ENCODE peak calls at places on chromosomes 11 and 22, in ten cellular contexts. One of them, this sample, is unnamed.

GRCh38 chr22:26517429-26517828 is 5.2 kb upstream of the TFIP11 start:
- DNase-seq in fibroblast of the aortic adventitia: no peak
- DNase-seq in mucosa of descending colon: no peak
- DNase-seq in mesothelial cell of epicardium: no peak
- DNase-seq in GM13977: no peak
- DNase-seq in right lobe of liver: no peak
- DNase-seq in CD4-positive, alpha-beta T cell: no peak
- DNase-seq in HCT116: no peak
- DNase-seq in cardiac fibroblast: no peak
- DNase-seq in cardiac muscle cell: no peak
- DNase-seq in this sample: no peak

GRCh38 chr22:48548391-48548790 is 1279.3 kb downstream of the BRD1 start:
- DNase-seq in mesothelial cell of epicardium: no peak
- DNase-seq in cardiac muscle cell: no peak
- DNase-seq in fibroblast of the aortic adventitia: no peak
- DNase-seq in CD4-positive, alpha-beta T cell: no peak
- DNase-seq in HCT116: no peak
- DNase-seq in GM13977: no peak
- DNase-seq in cardiac fibroblast: no peak
- DNase-seq in mucosa of descending colon: no peak
- DNase-seq in right lobe of liver: no peak
- DNase-seq in this sample: no peak

GRCh38 chr11:31824791-31825452 is 13.8 kb upstream of the PAX6 start:
- DNase-seq in GM13977: peak; percentile 24
- DNase-seq in cardiac muscle cell: no peak
- DNase-seq in mesothelial cell of epicardium: no peak
- DNase-seq in HCT116: no peak
- DNase-seq in CD4-positive, alpha-beta T cell: no peak
- DNase-seq in right lobe of liver: no peak
- DNase-seq in cardiac fibroblast: no peak
- DNase-seq in mucosa of descending colon: no peak
- DNase-seq in fibroblast of the aortic adventitia: no peak
- DNase-seq in this sample: no peak

GRCh38 chr22:39476664-39477063 is 19.9 kb downstream of the MGAT3 start:
- DNase-seq in CD4-positive, alpha-beta T cell: no peak
- DNase-seq in HCT116: no peak
- DNase-seq in cardiac muscle cell: no peak
- DNase-seq in cardiac fibroblast: no peak
- DNase-seq in right lobe of liver: no peak
- DNase-seq in mucosa of descending colon: no peak
- DNase-seq in mesothelial cell of epicardium: no peak
- DNase-seq in fibroblast of the aortic adventitia: no peak
- DNase-seq in GM13977: no peak
- DNase-seq in this sample: no peak

GRCh38 chr11:35553831-35554230 is 28.4 kb upstream of the PAMR1 start:
- DNase-seq in CD4-positive, alpha-beta T cell: no peak
- DNase-seq in GM13977: no peak
- DNase-seq in cardiac fibroblast: peak; percentile 60
- DNase-seq in HCT116: no peak
- DNase-seq in cardiac muscle cell: peak; percentile 42
- DNase-seq in mesothelial cell of epicardium: no peak
- DNase-seq in mucosa of descending colon: no peak
- DNase-seq in fibroblast of the aortic adventitia: peak; percentile 89
- DNase-seq in right lobe of liver: no peak
- DNase-seq in this sample: no peak

GRCh38 chr11:12007230-12007593 is 1.2 kb downstream of the DKK3 start:
- DNase-seq in mucosa of descending colon: no peak
- DNase-seq in mesothelial cell of epicardium: no peak
- DNase-seq in cardiac fibroblast: no peak
- DNase-seq in HCT116: no peak
- DNase-seq in cardiac muscle cell: no peak
- DNase-seq in CD4-positive, alpha-beta T cell: no peak
- DNase-seq in right lobe of liver: no peak
- DNase-seq in fibroblast of the aortic adventitia: no peak
- DNase-seq in GM13977: no peak
- DNase-seq in this sample: no peak

GRCh38 chr11:1746956-1747752 is 3.2 kb downstream of the IFITM10 start:
- DNase-seq in mesothelial cell of epicardium: peak; percentile 16
- DNase-seq in GM13977: peak; percentile 36
- DNase-seq in right lobe of liver: no peak
- DNase-seq in mucosa of descending colon: no peak
- DNase-seq in fibroblast of the aortic adventitia: no peak
- DNase-seq in cardiac fibroblast: no peak
- DNase-seq in cardiac muscle cell: no peak
- DNase-seq in CD4-positive, alpha-beta T cell: no peak
- DNase-seq in HCT116: no peak
- DNase-seq in this sample: no peak

GRCh38 chr11:16818284-16818683 is 79.8 kb downstream of the C11orf58 start:
- DNase-seq in fibroblast of the aortic adventitia: no peak
- DNase-seq in GM13977: no peak
- DNase-seq in cardiac fibroblast: no peak
- DNase-seq in right lobe of liver: no peak
- DNase-seq in mucosa of descending colon: no peak
- DNase-seq in cardiac muscle cell: no peak
- DNase-seq in mesothelial cell of epicardium: no peak
- DNase-seq in CD4-positive, alpha-beta T cell: no peak
- DNase-seq in HCT116: no peak
- DNase-seq in this sample: no peak

GRCh38 chr11:58905716-58906547 is 33.4 kb upstream of the GLYATL1 start:
- DNase-seq in GM13977: no peak
- DNase-seq in CD4-positive, alpha-beta T cell: no peak
- DNase-seq in mucosa of descending colon: peak; percentile 71
- DNase-seq in cardiac fibroblast: peak; percentile 88
- DNase-seq in HCT116: no peak
- DNase-seq in right lobe of liver: peak; percentile 71
- DNase-seq in cardiac muscle cell: peak; percentile 89
- DNase-seq in fibroblast of the aortic adventitia: peak; percentile 94
- DNase-seq in mesothelial cell of epicardium: no peak
- DNase-seq in this sample: peak; percentile 75

GRCh38 chr11:127345819-127346459 is 345.4 kb upstream of the KIRREL3 start:
- DNase-seq in HCT116: no peak
- DNase-seq in mucosa of descending colon: peak; percentile 22
- DNase-seq in cardiac muscle cell: peak; percentile 28
- DNase-seq in cardiac fibroblast: peak; percentile 27
- DNase-seq in fibroblast of the aortic adventitia: peak; percentile 18
- DNase-seq in mesothelial cell of epicardium: peak; percentile 22
- DNase-seq in GM13977: peak; percentile 48
- DNase-seq in right lobe of liver: no peak
- DNase-seq in CD4-positive, alpha-beta T cell: no peak
- DNase-seq in this sample: peak; percentile 69

GRCh38 chr11:101817536-101817935 is 97.3 kb upstream of the CEP126 start:
- DNase-seq in right lobe of liver: no peak
- DNase-seq in fibroblast of the aortic adventitia: no peak
- DNase-seq in mucosa of descending colon: no peak
- DNase-seq in mesothelial cell of epicardium: no peak
- DNase-seq in GM13977: no peak
- DNase-seq in HCT116: no peak
- DNase-seq in cardiac fibroblast: no peak
- DNase-seq in CD4-positive, alpha-beta T cell: no peak
- DNase-seq in cardiac muscle cell: no peak
- DNase-seq in this sample: no peak

GRCh38 chr11:57513911-57514537 is 1.5 kb downstream of the SLC43A1 start:
- DNase-seq in GM13977: peak; percentile 58
- DNase-seq in cardiac muscle cell: peak; percentile 56
- DNase-seq in cardiac fibroblast: peak; percentile 42
- DNase-seq in HCT116: no peak
- DNase-seq in right lobe of liver: peak; percentile 72
- DNase-seq in CD4-positive, alpha-beta T cell: no peak
- DNase-seq in fibroblast of the aortic adventitia: peak; percentile 27
- DNase-seq in mesothelial cell of epicardium: no peak
- DNase-seq in mucosa of descending colon: peak; percentile 72
- DNase-seq in this sample: peak; percentile 42

GRCh38 chr11:35781342-35782171 is 119.0 kb downstream of the TRIM44 start:
- DNase-seq in right lobe of liver: no peak
- DNase-seq in cardiac fibroblast: peak; percentile 54
- DNase-seq in fibroblast of the aortic adventitia: peak; percentile 87
- DNase-seq in cardiac muscle cell: peak; percentile 52
- DNase-seq in mesothelial cell of epicardium: no peak
- DNase-seq in HCT116: no peak
- DNase-seq in GM13977: no peak
- DNase-seq in mucosa of descending colon: no peak
- DNase-seq in CD4-positive, alpha-beta T cell: no peak
- DNase-seq in this sample: no peak

GRCh38 chr11:66069715-66070603 is at the start of gene PACS1:
- DNase-seq in right lobe of liver: peak; percentile 85
- DNase-seq in CD4-positive, alpha-beta T cell: peak; percentile 72
- DNase-seq in HCT116: no peak
- DNase-seq in mucosa of descending colon: peak; percentile 85
- DNase-seq in mesothelial cell of epicardium: peak; percentile 58
- DNase-seq in cardiac muscle cell: peak; percentile 95
- DNase-seq in GM13977: peak; percentile 95
- DNase-seq in fibroblast of the aortic adventitia: peak; percentile 83
- DNase-seq in cardiac fibroblast: peak; percentile 95
- DNase-seq in this sample: peak; percentile 58
- TF ChIP-seq CTCF in right lobe of liver: no peak
- TF ChIP-seq CTCF in CD4-positive, alpha-beta T cell: no peak
- TF ChIP-seq CTCF in HCT116: no peak
- TF ChIP-seq CTCF in mucosa of descending colon: no peak
- TF ChIP-seq CTCF in mesothelial cell of epicardium: no peak
- TF ChIP-seq CTCF in cardiac muscle cell: no peak
- TF ChIP-seq CTCF in GM13977: no peak
- TF ChIP-seq CTCF in fibroblast of the aortic adventitia: no peak
- TF ChIP-seq CTCF in cardiac fibroblast: no peak
- TF ChIP-seq CTCF in this sample: no peak

GRCh38 chr11:120909676-120910215 is 114.2 kb upstream of the TBCEL start:
- DNase-seq in GM13977: no peak
- DNase-seq in mesothelial cell of epicardium: no peak
- DNase-seq in fibroblast of the aortic adventitia: no peak
- DNase-seq in cardiac muscle cell: no peak
- DNase-seq in cardiac fibroblast: no peak
- DNase-seq in CD4-positive, alpha-beta T cell: no peak
- DNase-seq in right lobe of liver: no peak
- DNase-seq in HCT116: no peak
- DNase-seq in mucosa of descending colon: no peak
- DNase-seq in this sample: no peak

GRCh38 chr11:120911943-120912342 is 112.0 kb upstream of the TBCEL start:
- DNase-seq in mesothelial cell of epicardium: no peak
- DNase-seq in GM13977: no peak
- DNase-seq in HCT116: no peak
- DNase-seq in fibroblast of the aortic adventitia: no peak
- DNase-seq in cardiac fibroblast: no peak
- DNase-seq in right lobe of liver: no peak
- DNase-seq in CD4-positive, alpha-beta T cell: no peak
- DNase-seq in cardiac muscle cell: no peak
- DNase-seq in mucosa of descending colon: no peak
- DNase-seq in this sample: no peak

GRCh38 chr11:120914021-120914420 is 109.9 kb upstream of the TBCEL start:
- DNase-seq in mucosa of descending colon: no peak
- DNase-seq in HCT116: no peak
- DNase-seq in cardiac fibroblast: no peak
- DNase-seq in fibroblast of the aortic adventitia: no peak
- DNase-seq in mesothelial cell of epicardium: no peak
- DNase-seq in GM13977: no peak
- DNase-seq in CD4-positive, alpha-beta T cell: no peak
- DNase-seq in right lobe of liver: no peak
- DNase-seq in cardiac muscle cell: no peak
- DNase-seq in this sample: no peak

GRCh38 chr11:120912915-120913314 is 111.0 kb upstream of the TBCEL start:
- DNase-seq in fibroblast of the aortic adventitia: no peak
- DNase-seq in HCT116: no peak
- DNase-seq in mucosa of descending colon: no peak
- DNase-seq in CD4-positive, alpha-beta T cell: no peak
- DNase-seq in cardiac fibroblast: no peak
- DNase-seq in cardiac muscle cell: no peak
- DNase-seq in right lobe of liver: no peak
- DNase-seq in mesothelial cell of epicardium: no peak
- DNase-seq in GM13977: no peak
- DNase-seq in this sample: no peak

GRCh38 chr11:120912504-120912903 is 111.4 kb upstream of the TBCEL start:
- DNase-seq in CD4-positive, alpha-beta T cell: no peak
- DNase-seq in mesothelial cell of epicardium: no peak
- DNase-seq in cardiac fibroblast: peak; percentile 53
- DNase-seq in HCT116: peak; percentile 53
- DNase-seq in fibroblast of the aortic adventitia: peak; percentile 62
- DNase-seq in right lobe of liver: no peak
- DNase-seq in cardiac muscle cell: peak; percentile 57
- DNase-seq in mucosa of descending colon: no peak
- DNase-seq in GM13977: peak; percentile 60
- DNase-seq in this sample: no peak
- TF ChIP-seq CTCF in CD4-positive, alpha-beta T cell: no peak
- TF ChIP-seq CTCF in mesothelial cell of epicardium: no peak
- TF ChIP-seq CTCF in cardiac fibroblast: peak; percentile 29
- TF ChIP-seq CTCF in HCT116: peak; percentile 31
- TF ChIP-seq CTCF in fibroblast of the aortic adventitia: peak; percentile 50
- TF ChIP-seq CTCF in right lobe of liver: peak; percentile 57
- TF ChIP-seq CTCF in cardiac muscle cell: peak; percentile 55
- TF ChIP-seq CTCF in mucosa of descending colon: no peak
- TF ChIP-seq CTCF in GM13977: peak; percentile 55
- TF ChIP-seq CTCF in this sample: no peak

DNA sequence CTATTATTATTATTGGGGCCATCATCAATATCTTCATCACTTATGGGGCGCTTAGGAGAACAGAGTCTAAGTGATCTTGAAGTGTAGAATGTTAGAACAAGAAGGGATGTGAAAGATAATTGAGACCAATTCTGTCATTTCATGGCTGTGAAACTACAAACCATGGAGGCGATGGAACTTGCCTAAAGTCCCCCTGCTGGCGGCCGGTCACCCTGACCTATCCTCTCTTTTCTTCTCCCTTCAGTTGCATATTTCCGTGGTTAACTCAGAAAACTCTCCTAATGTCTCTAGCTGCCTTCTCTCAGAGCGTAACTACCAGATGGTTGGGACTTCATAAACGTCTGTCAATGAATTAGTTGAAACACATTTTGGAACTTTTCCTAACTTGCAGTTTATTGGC is 6.6 kb upstream of the OR4B1 start:
- DNase-seq in mesothelial cell of epicardium: no peak
- DNase-seq in right lobe of liver: no peak
- DNase-seq in fibroblast of the aortic adventitia: no peak
- DNase-seq in cardiac fibroblast: no peak
- DNase-seq in cardiac muscle cell: peak; percentile 0
- DNase-seq in GM13977: no peak
- DNase-seq in HCT116: no peak
- DNase-seq in mucosa of descending colon: no peak
- DNase-seq in CD4-positive, alpha-beta T cell: no peak
- DNase-seq in this sample: no peak
- TF ChIP-seq CTCF in mesothelial cell of epicardium: no peak
- TF ChIP-seq CTCF in right lobe of liver: peak; percentile 5
- TF ChIP-seq CTCF in fibroblast of the aortic adventitia: peak; percentile 22
- TF ChIP-seq CTCF in cardiac fibroblast: peak; percentile 32
- TF ChIP-seq CTCF in cardiac muscle cell: no peak
- TF ChIP-seq CTCF in GM13977: no peak
- TF ChIP-seq CTCF in HCT116: no peak
- TF ChIP-seq CTCF in mucosa of descending colon: no peak
- TF ChIP-seq CTCF in CD4-positive, alpha-beta T cell: no peak
- TF ChIP-seq CTCF in this sample: peak; percentile 9

DNA sequence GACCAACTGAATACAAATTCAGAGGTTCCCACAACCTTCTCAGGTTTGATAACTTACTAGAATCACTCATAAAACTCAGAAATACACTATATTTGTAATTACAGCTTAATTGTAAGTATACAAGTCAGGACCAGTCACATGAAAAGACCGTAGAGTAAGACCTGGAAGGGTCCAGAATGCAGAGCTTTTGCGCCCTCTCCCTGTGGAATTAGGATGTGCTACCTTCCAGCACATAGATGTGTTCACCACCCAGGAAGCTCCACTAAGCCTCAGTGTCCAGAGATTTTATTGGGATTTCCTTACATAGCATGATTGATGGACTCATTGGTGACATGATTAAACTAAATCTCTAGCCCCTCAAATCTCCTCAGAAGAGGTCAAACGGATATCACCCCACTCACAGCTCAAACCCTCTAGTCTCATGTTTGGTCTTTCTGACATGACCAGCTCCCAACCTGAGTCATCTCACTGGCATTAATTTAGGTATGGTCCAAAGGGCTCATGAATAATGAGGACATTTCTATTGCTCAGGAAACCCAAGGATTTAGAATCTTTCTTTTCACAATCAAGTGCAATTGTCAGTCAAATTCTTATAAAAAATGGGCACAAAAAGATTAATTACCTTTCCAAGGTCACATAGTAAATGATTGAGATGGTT is 77.2 kb upstream of the UBASH3B start:
- DNase-seq in HCT116: no peak
- DNase-seq in fibroblast of the aortic adventitia: no peak
- DNase-seq in mucosa of descending colon: no peak
- DNase-seq in cardiac fibroblast: no peak
- DNase-seq in GM13977: no peak
- DNase-seq in mesothelial cell of epicardium: no peak
- DNase-seq in cardiac muscle cell: no peak
- DNase-seq in right lobe of liver: no peak
- DNase-seq in CD4-positive, alpha-beta T cell: no peak
- DNase-seq in this sample: no peak
- TF ChIP-seq CTCF in HCT116: no peak
- TF ChIP-seq CTCF in fibroblast of the aortic adventitia: peak; percentile 18
- TF ChIP-seq CTCF in mucosa of descending colon: no peak
- TF ChIP-seq CTCF in cardiac fibroblast: no peak
- TF ChIP-seq CTCF in GM13977: peak; percentile 21
- TF ChIP-seq CTCF in mesothelial cell of epicardium: no peak
- TF ChIP-seq CTCF in cardiac muscle cell: no peak
- TF ChIP-seq CTCF in right lobe of liver: no peak
- TF ChIP-seq CTCF in CD4-positive, alpha-beta T cell: no peak
- TF ChIP-seq CTCF in this sample: no peak